ENCODE peak calls at places on chromosomes 2 and 18, in five cellular contexts. One of them, this sample, is unnamed.

GRCh38 chr2:64514018-64514417 is 10.1 kb upstream of the AFTPH start:
- DNase-seq in cardiac muscle cell: no peak
- DNase-seq in sciatic nerve: no peak
- DNase-seq in nephron progenitor cell: no peak
- DNase-seq in NCI-H1694: no peak
- DNase-seq in this sample: no peak

GRCh38 chr2:229319558-229319957 is 48.5 kb upstream of the PID1 start:
- DNase-seq in nephron progenitor cell: no peak
- DNase-seq in sciatic nerve: no peak
- DNase-seq in cardiac muscle cell: no peak
- DNase-seq in NCI-H1694: no peak
- DNase-seq in this sample: no peak

GRCh38 chr2:47501374-47502200 is 98.6 kb downstream of the MSH2 start:
- DNase-seq in nephron progenitor cell: no peak
- DNase-seq in cardiac muscle cell: no peak
- DNase-seq in NCI-H1694: no peak
- DNase-seq in sciatic nerve: no peak
- DNase-seq in this sample: no peak

GRCh38 chr18:7492385-7492784 is 74.7 kb upstream of the PTPRM start:
- DNase-seq in sciatic nerve: no peak
- DNase-seq in cardiac muscle cell: no peak
- DNase-seq in NCI-H1694: no peak
- DNase-seq in nephron progenitor cell: no peak
- DNase-seq in this sample: no peak

GRCh38 chr2:145305854-145306253 is 785.9 kb upstream of the ZEB2 start:
- DNase-seq in nephron progenitor cell: no peak
- DNase-seq in NCI-H1694: no peak
- DNase-seq in sciatic nerve: no peak
- DNase-seq in cardiac muscle cell: no peak
- DNase-seq in this sample: peak

GRCh38 chr18:72013512-72013911 is 530.6 kb downstream of the CBLN2 start:
- DNase-seq in NCI-H1694: no peak
- DNase-seq in sciatic nerve: no peak
- DNase-seq in cardiac muscle cell: no peak
- DNase-seq in nephron progenitor cell: no peak
- DNase-seq in this sample: no peak

GRCh38 chr2:149313512-149313972 is 16.8 kb upstream of the LYPD6 start:
- DNase-seq in cardiac muscle cell: peak
- DNase-seq in NCI-H1694: peak
- DNase-seq in sciatic nerve: no peak
- DNase-seq in nephron progenitor cell: peak
- DNase-seq in this sample: no peak

GRCh38 chr2:42850016-42850805 is 57.8 kb upstream of the HAAO start:
- DNase-seq in NCI-H1694: no peak
- DNase-seq in sciatic nerve: peak
- DNase-seq in nephron progenitor cell: no peak
- DNase-seq in cardiac muscle cell: no peak
- DNase-seq in this sample: no peak

GRCh38 chr18:248053-248452 is 19.8 kb downstream of the THOC1 start:
- DNase-seq in cardiac muscle cell: no peak
- DNase-seq in nephron progenitor cell: no peak
- DNase-seq in NCI-H1694: no peak
- DNase-seq in sciatic nerve: no peak
- DNase-seq in this sample: no peak

GRCh38 chr2:151947524-151948165 is 119.4 kb upstream of the ARL5A start:
- DNase-seq in NCI-H1694: no peak
- DNase-seq in sciatic nerve: no peak
- DNase-seq in nephron progenitor cell: no peak
- DNase-seq in cardiac muscle cell: no peak
- DNase-seq in this sample: no peak

GRCh38 chr2:14601070-14601770 is 31.3 kb upstream of the LRATD1 start:
- DNase-seq in cardiac muscle cell: no peak
- DNase-seq in nephron progenitor cell: no peak
- DNase-seq in sciatic nerve: no peak
- DNase-seq in NCI-H1694: no peak
- DNase-seq in this sample: no peak

GRCh38 chr18:5150888-5151287 is 46.2 kb downstream of the AKAIN1 start:
- DNase-seq in NCI-H1694: no peak
- DNase-seq in nephron progenitor cell: no peak
- DNase-seq in cardiac muscle cell: no peak
- DNase-seq in sciatic nerve: no peak
- DNase-seq in this sample: no peak

GRCh38 chr2:207188601-207189000 is 22.9 kb upstream of the KLF7 start:
- DNase-seq in cardiac muscle cell: no peak
- DNase-seq in nephron progenitor cell: no peak
- DNase-seq in sciatic nerve: no peak
- DNase-seq in NCI-H1694: no peak
- DNase-seq in this sample: no peak

GRCh38 chr2:190578158-190579057 is 43.9 kb upstream of the NEMP2 start:
- DNase-seq in sciatic nerve: no peak
- DNase-seq in nephron progenitor cell: no peak
- DNase-seq in cardiac muscle cell: peak
- DNase-seq in NCI-H1694: no peak
- DNase-seq in this sample: no peak

GRCh38 chr2:172734711-172735645 is 667 bp upstream of the RAPGEF4 start:
- DNase-seq in cardiac muscle cell: no peak
- DNase-seq in sciatic nerve: no peak
- DNase-seq in NCI-H1694: no peak
- DNase-seq in nephron progenitor cell: no peak
- DNase-seq in this sample: no peak